ENCODE peak calls at places on chromosomes 11 and 22, in nine cellular contexts. X is esophagus muscularis mucosa, C is HCT116, D is stomach, E is sigmoid colon, Q is GM23338, Z is transverse colon, J is HepG2, S is spleen. W is an unnamed sample.

GRCh38 chr11:2421996-2422395 is 21.4 kb downstream of the TSSC4 start:
- DNase-seq in Q (no peak), E (no peak), Z (no peak), S (no peak), J (no peak), C (no peak), D (no peak), X (no peak), W (no peak)

GRCh38 chr11:9574806-9575530 is 1.5 kb downstream of the WEE1 start:
- DNase-seq in J (peak), C (peak), E (peak), D (peak), X (peak), Z (peak), S (no peak), Q (peak), W (peak)

GRCh38 chr11:27757953-27758352 is 57.7 kb upstream of the BDNF start:
- DNase-seq in S (no peak), D (no peak), C (no peak), Z (no peak), J (no peak), X (no peak), E (no peak), Q (no peak), W (no peak)

GRCh38 chr22:44391026-44391425 is 78.3 kb upstream of the SHISAL1 start:
- DNase-seq in S (peak), Z (no peak), C (no peak), E (no peak), D (no peak), Q (no peak), J (no peak), X (no peak), W (no peak)

GRCh38 chr11:77411238-77411637 is 62.7 kb downstream of the PAK1 start:
- DNase-seq in Q (peak), J (no peak), C (no peak), E (peak), S (peak), Z (peak), D (no peak), X (no peak), W (no peak)

GRCh38 chr11:91776660-91777059 is 448.0 kb upstream of the FAT3 start:
- DNase-seq in Q (no peak), C (no peak), E (no peak), X (no peak), D (peak), Z (no peak), S (no peak), J (no peak), W (no peak)

GRCh38 chr22:46574993-46575914 is 37.8 kb upstream of the CELSR1 start:
- DNase-seq in C (peak), Z (peak), Q (peak), X (no peak), D (peak), S (peak), J (peak), E (peak), W (no peak)

GRCh38 chr11:36684840-36685800 is 87.1 kb upstream of the RAG2 start:
- DNase-seq in E (no peak), S (no peak), X (no peak), D (no peak), J (no peak), C (no peak), Z (no peak), Q (no peak), W (no peak)

GRCh38 chr11:14259186-14259784 is 99.7 kb downstream of the RRAS2 start:
- DNase-seq in X (peak), C (no peak), Q (peak), J (no peak), S (no peak), Z (no peak), E (no peak), D (no peak), W (no peak)

GRCh38 chr11:117193130-117194020 is 5.8 kb upstream of the TAGLN start:
- DNase-seq in J (no peak), E (peak), Z (no peak), S (no peak), Q (no peak), D (no peak), C (no peak), X (no peak), W (no peak)

GRCh38 chr11:1619449-1619848 is 2.5 kb downstream of the KRTAP5-4 start:
- DNase-seq in Q (no peak), J (no peak), D (no peak), Z (no peak), X (no peak), S (peak), C (no peak), E (peak), W (no peak)

GRCh38 chr11:98455500-98456186 is 565.1 kb upstream of the CNTN5 start:
- DNase-seq in D (no peak), Z (no peak), E (no peak), C (no peak), Q (peak), S (no peak), J (peak), X (no peak), W (no peak)

GRCh38 chr22:34851918-34852662 is 213.9 kb upstream of the ISX start:
- DNase-seq in S (no peak), X (peak), Z (no peak), E (no peak), J (no peak), Q (peak), C (no peak), D (no peak), W (no peak)

GRCh38 chr11:134289167-134289566 is 13.0 kb downstream of the GLB1L3 start:
- DNase-seq in J (no peak), X (no peak), S (no peak), D (no peak), C (no peak), E (no peak), Z (no peak), Q (no peak), W (no peak)

GRCh38 chr11:34512810-34513673 is 552 bp downstream of the ELF5 start:
- DNase-seq in S (peak), C (peak), Q (peak), X (no peak), Z (peak), E (no peak), D (peak), J (peak), W (peak)

GRCh38 chr11:95229199-95230053 is 1.6 kb downstream of the SESN3 start:
- DNase-seq in J (no peak), S (peak), C (no peak), X (no peak), Q (peak), D (no peak), Z (no peak), E (peak), W (no peak)

GRCh38 chr11:70745451-70745850 is 347.1 kb downstream of the CTTN start:
- DNase-seq in S (peak), Q (no peak), Z (no peak), C (no peak), D (no peak), J (no peak), E (no peak), X (no peak), W (no peak)

GRCh38 chr11:70176940-70177689 is 26.0 kb upstream of the FADD start:
- DNase-seq in Z (peak), S (peak), X (no peak), E (no peak), J (peak), Q (peak), C (peak), D (peak), W (no peak)

GRCh38 chr22:50191041-50191740 is 5.5 kb downstream of the TRABD start:
- DNase-seq in X (no peak), S (peak), J (no peak), E (no peak), Q (no peak), C (no peak), D (peak), Z (peak), W (no peak)
- TF ChIP-seq POLR2AphosphoS5 in X (no peak), S (peak), J (no peak), E (peak), Q (no peak), C (no peak), D (no peak), Z (peak), W (no peak)

DNA sequence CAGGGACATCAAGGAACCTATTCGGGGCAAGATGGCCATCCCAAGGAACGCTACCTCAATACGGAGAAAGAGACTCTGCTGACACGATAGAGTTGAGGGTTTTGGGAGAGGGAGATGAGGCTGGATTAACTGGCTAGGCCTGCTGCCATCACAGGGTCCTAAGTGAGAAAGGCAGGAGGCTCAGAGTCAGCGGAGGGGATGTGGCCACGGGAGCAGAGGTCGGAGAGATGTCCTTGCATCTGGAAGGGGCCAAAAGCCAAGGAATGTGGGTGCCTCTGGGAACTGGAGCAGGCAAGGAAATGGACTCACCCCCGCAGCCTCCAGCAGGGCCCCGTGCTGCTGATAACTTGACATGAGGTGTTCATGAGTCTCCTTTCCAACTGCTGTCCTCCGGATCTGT is 31.0 kb upstream of the RFPL3 start:
- DNase-seq in Q (no peak), S (peak), Z (no peak), E (no peak), C (no peak), X (no peak), J (no peak), D (peak), W (no peak)
- H3K27ac ChIP-seq in Q (peak), S (no peak), Z (no peak), E (no peak), C (no peak), X (no peak), J (no peak), D (no peak), W (no peak)

GRCh38 chr22:42342426-42343135 is 72.1 kb upstream of the TCF20 start:
- DNase-seq in X (no peak), S (no peak), Q (no peak), D (no peak), Z (no peak), J (no peak), E (no peak), C (no peak), W (no peak)
- H3K4me3 ChIP-seq in X (peak), S (no peak), Q (peak), D (peak), Z (peak), J (no peak), E (peak), C (peak), W (peak)

GRCh38 chr22:37483594-37484114 is 2.5 kb downstream of the MFNG start:
- DNase-seq in S (no peak), Z (no peak), E (no peak), X (no peak), Q (no peak), C (no peak), J (peak), D (no peak), W (no peak)

GRCh38 chr22:37485714-37486223 is 415 bp downstream of the MFNG start:
- DNase-seq in J (no peak), C (no peak), S (peak), Q (no peak), E (no peak), Z (no peak), X (no peak), D (no peak), W (no peak)

GRCh38 chr22:37483050-37483449 is 3.1 kb downstream of the MFNG start:
- DNase-seq in Z (no peak), D (no peak), Q (no peak), S (no peak), E (no peak), X (no peak), J (no peak), C (no peak), W (no peak)

GRCh38 chr22:37485006-37485713 is 1.0 kb downstream of the MFNG start:
- DNase-seq in Z (no peak), E (no peak), J (no peak), Q (no peak), D (no peak), S (peak), C (no peak), X (no peak), W (no peak)

GRCh38 chr22:37484115-37485005 is 1.8 kb downstream of the MFNG start:
- DNase-seq in Z (peak), E (peak), S (peak), J (no peak), X (peak), Q (no peak), C (no peak), D (peak), W (peak)
- TF ChIP-seq POLR2AphosphoS5 in Z (peak), E (peak), S (peak), J (no peak), X (peak), Q (no peak), C (no peak), D (peak), W (peak)

GRCh38 chr22:22694106-22694505 is 49.7 kb downstream of the GGTLC2 start:
- DNase-seq in X (no peak), Q (no peak), D (peak), J (no peak), C (no peak), Z (no peak), E (no peak), S (no peak), W (no peak)
- H3K27ac ChIP-seq in X (no peak), Q (no peak), D (no peak), J (no peak), C (no peak), Z (no peak), E (no peak), S (no peak), W (no peak)

DNA sequence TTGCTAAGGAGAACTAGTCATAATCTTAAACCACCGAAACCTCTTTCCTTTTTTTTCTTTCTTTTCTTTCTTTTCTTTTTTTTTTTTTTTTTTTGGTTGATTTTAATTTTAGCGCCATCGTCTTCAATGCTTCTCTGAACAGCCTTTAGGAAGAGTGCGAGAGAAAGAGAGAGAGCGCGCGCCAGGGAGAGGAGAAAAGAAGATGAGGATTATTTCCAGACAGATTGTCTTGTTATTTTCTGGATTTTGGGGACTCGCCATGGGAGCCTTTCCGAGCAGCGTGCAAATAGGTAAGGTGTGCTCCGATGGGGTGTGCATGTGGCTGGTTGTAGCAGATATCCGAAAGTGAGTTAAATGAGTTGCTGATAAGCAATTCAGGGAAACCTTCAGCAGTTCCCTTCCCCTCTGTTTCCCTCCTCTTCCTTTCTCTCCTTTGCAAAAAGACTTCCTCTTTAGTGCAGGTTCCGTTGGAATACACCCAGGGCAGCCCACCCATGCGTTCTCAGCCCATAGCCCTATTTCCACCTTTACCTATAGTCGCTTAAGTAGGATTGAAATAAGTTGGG is 1.0 kb downstream of the GRIA4 start:
- DNase-seq in Q (no peak), S (no peak), J (no peak), X (no peak), Z (no peak), D (no peak), C (no peak), E (no peak), W (no peak)
- H3K4me3 ChIP-seq in Q (peak), S (peak), J (no peak), X (peak), Z (peak), D (peak), C (no peak), E (peak), W (no peak)

GRCh38 chr11:66251811-66252210 is 16.6 kb upstream of the RAB1B start:
- DNase-seq in Z (no peak), X (no peak), D (no peak), Q (no peak), C (no peak), J (no peak), S (no peak), E (no peak), W (no peak)
- TF ChIP-seq POLR2AphosphoS5 in Z (no peak), X (no peak), D (no peak), Q (no peak), C (no peak), J (no peak), S (peak), E (no peak), W (no peak)